ENCODE peak calls at places on chromosomes 12 and 14, in four cellular contexts. X is HCT116, Y is choroid plexus epithelial cell, J is GM06990. T is an unnamed sample.

GRCh38 chr12:6328945-6329692 is 12.8 kb downstream of the TNFRSF1A start:
- DNase-seq in X (no peak), Y (no peak), J (no peak), T (no peak)

GRCh38 chr14:58199726-58200479 is at the start of gene ACTR10:
- DNase-seq in X (peak), Y (peak), J (peak), T (peak)

GRCh38 chr14:27050195-27050594 is 452.4 kb upstream of the NOVA1 start:
- DNase-seq in X (no peak), Y (no peak), J (no peak), T (no peak)

GRCh38 chr14:91286530-91286937 is 42.0 kb upstream of the GPR68 start:
- DNase-seq in X (peak), Y (peak), J (no peak), T (peak)

GRCh38 chr12:42144424-42145196 is at the start of gene GXYLT1:
- DNase-seq in X (peak), Y (peak), J (peak), T (peak)

GRCh38 chr12:13124661-13125505 is 21.4 kb upstream of the GSG1 start:
- DNase-seq in X (no peak), Y (peak), J (no peak), T (no peak)

GRCh38 chr12:42143401-42144173 is 1.1 kb downstream of the GXYLT1 start:
- DNase-seq in X (no peak), Y (peak), J (no peak), T (no peak)

GRCh38 chr12:121400332-121401139 is 618 bp downstream of the RNF34 start:
- DNase-seq in X (peak), Y (peak), J (peak), T (peak)

GRCh38 chr14:100239200-100239839 is 376 bp downstream of the YY1 start:
- DNase-seq in X (no peak), Y (peak), J (peak), T (peak)

GRCh38 chr14:32407170-32407569 is 78.1 kb downstream of the AKAP6 start:
- DNase-seq in X (no peak), Y (peak), J (no peak), T (no peak)

GRCh38 chr14:69044965-69045555 is 66.0 kb upstream of the ACTN1 start:
- DNase-seq in X (no peak), Y (peak), J (no peak), T (no peak)

GRCh38 chr14:103846569-103847438 is 571 bp downstream of the PPP1R13B start:
- DNase-seq in X (no peak), Y (no peak), J (peak), T (peak)

GRCh38 chr14:99892406-99892805 is 99.2 kb downstream of the EML1 start:
- DNase-seq in X (no peak), Y (no peak), J (no peak), T (no peak)

GRCh38 chr12:12823308-12823707 is 10.2 kb downstream of the DDX47 start:
- DNase-seq in X (no peak), Y (peak), J (no peak), T (no peak)

GRCh38 chr14:104870368-104871144 is 5.5 kb downstream of the CEP170B start:
- DNase-seq in X (no peak), Y (no peak), J (peak), T (peak)
- TF ChIP-seq CTCF in X (peak), Y (peak), J (peak), T (peak)

GRCh38 chr12:102484732-102485069 is 4.3 kb upstream of the IGF1 start:
- DNase-seq in X (no peak), Y (no peak), J (no peak), T (no peak)
- TF ChIP-seq CTCF in X (no peak), Y (no peak), J (no peak), T (peak)

GRCh38 chr12:72549184-72549583 is 277.0 kb downstream of the TRHDE start:
- DNase-seq in X (no peak), Y (no peak), J (no peak), T (no peak)

GRCh38 chr12:72546106-72546505 is 273.9 kb downstream of the TRHDE start:
- DNase-seq in X (no peak), Y (peak), J (no peak), T (no peak)

GRCh38 chr12:72543777-72544467 is 271.8 kb downstream of the TRHDE start:
- DNase-seq in X (no peak), Y (no peak), J (no peak), T (no peak)

DNA sequence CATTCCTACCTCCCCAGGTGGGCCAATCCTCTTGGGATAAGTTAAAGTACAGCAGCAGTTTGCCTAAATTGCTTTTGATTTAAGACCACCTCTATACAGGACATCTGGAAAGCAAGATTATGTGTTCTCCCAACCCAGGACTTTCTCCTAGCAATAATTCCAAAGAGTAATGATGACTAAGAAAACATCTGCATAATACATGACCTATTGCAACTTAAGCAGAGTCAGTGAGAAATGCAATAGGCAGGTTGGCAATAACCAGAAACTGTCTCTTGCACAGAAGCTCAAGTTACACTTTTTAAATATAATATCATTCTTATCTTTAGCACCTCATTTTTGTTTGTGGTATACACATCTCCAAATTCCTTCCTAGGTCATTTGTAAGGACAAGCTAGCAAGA is 275.4 kb downstream of the TRHDE start:
- DNase-seq in X (no peak), Y (peak), J (no peak), T (no peak)
- TF ChIP-seq CTCF in X (no peak), Y (no peak), J (no peak), T (no peak)

GRCh38 chr12:113870890-113871289 is 95.2 kb downstream of the RBM19 start:
- DNase-seq in X (no peak), Y (no peak), J (no peak), T (no peak)

GRCh38 chr12:113868365-113868764 is 97.8 kb downstream of the RBM19 start:
- DNase-seq in X (no peak), Y (no peak), J (no peak), T (no peak)

GRCh38 chr12:113866496-113866895 is 99.6 kb downstream of the RBM19 start:
- DNase-seq in X (no peak), Y (no peak), J (no peak), T (no peak)

GRCh38 chr12:113870035-113870434 is 96.1 kb downstream of the RBM19 start:
- DNase-seq in X (no peak), Y (no peak), J (no peak), T (no peak)

GRCh38 chr12:113867258-113867657 is 98.9 kb downstream of the RBM19 start:
- DNase-seq in X (no peak), Y (peak), J (no peak), T (no peak)
- TF ChIP-seq CTCF in X (peak), Y (peak), J (peak), T (no peak)

DNA sequence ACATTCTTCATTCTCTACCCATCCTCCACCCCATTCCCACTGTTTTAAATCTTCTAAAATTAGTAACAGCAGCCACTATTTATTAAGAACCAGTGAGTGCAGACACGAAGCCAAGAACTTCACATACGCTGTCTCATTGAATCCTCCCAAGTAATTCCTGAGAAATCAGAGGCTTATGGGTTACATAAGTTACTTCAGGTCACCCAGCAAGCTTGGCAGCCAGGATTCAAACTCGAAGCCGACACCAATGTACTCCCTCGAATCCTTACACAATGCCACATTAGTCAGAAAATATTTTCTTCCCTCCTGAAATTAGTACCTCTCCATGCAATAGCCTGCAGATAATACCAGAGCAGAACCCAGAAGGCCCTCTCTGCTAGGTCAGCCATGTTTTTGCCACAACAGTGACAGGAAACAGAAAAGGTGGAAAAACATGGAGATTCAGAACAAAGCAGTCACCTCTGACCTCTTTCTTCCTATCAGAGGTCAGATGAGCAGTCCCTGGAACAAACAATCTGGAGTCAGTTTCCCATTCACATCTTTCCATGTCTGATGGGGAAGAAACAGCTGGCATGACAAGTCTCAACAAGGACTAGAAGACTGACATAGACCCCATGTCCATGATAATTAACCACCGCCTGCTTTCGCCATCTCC is 16.4 kb downstream of the NID2 start:
- DNase-seq in X (no peak), Y (peak), J (no peak), T (no peak)
- TF ChIP-seq CTCF in X (no peak), Y (no peak), J (no peak), T (no peak)

GRCh38 chr14:22334627-22335026 is 254.4 kb downstream of the DAD1 start:
- DNase-seq in X (no peak), Y (no peak), J (no peak), T (no peak)

GRCh38 chr14:22332671-22333407 is 256.2 kb downstream of the DAD1 start:
- DNase-seq in X (no peak), Y (no peak), J (no peak), T (no peak)

GRCh38 chr14:22334275-22334577 is 254.8 kb downstream of the DAD1 start:
- DNase-seq in X (no peak), Y (no peak), J (no peak), T (no peak)

GRCh38 chr14:22336031-22336430 is 253.0 kb downstream of the DAD1 start:
- DNase-seq in X (no peak), Y (peak), J (no peak), T (no peak)

DNA sequence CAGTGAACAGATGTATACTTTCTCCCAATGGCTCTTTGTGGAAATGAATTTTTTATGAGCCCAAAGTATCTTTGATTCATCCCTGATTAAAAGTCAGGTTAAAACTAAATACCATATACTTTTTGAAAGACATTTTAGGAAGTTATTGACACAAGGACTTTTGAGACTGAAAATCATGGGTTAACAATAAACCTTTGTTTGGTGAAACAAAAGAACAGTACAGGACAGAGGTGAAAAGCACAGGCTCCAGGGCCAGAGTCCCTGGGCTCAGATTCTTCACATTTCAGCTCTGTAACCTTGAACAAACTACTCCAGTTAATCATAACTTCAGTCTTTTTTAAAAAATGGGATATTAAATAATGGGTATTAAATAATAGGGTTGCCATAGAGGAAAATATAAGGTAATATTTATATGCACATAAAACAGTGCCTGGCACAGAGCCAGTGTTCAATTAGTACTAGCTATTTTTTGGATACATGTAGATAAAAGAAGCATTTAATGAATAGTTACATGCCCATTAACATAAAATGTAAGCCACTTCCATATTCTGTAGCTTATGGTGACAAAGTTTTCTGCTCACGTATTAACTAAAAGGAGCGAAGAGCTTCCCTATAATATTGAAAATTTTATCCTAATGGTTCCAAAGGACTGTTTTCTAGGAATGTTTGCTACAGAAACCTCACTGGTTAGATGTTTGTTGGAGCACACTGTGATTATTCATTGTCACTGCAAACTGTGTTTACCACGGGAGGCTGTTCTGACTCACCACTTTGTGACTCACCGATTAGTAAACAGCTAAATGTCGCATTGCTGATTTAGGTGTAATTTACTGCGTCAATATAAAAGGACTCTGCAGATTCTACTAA is 255.4 kb downstream of the DAD1 start:
- DNase-seq in X (peak), Y (peak), J (no peak), T (no peak)
- TF ChIP-seq CTCF in X (no peak), Y (no peak), J (no peak), T (no peak)

DNA sequence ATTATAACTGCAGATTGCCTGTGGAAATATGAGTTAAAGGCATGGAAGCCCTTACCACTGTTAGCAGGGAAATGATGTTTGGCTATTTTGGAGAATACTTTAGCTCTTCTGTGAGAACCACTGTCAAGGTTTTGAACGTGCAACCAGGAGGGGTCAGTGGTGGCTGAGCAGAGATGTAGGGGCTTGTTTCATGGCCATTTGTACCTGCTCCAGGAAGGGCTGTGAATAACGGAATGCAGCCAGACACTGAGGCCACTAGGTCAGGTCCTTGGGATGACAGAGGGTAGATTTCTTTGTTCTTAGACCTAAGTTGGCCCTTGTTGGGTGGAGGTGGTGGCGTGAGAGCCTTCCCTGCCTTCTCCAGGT is 8.3 kb downstream of the TRAF3 start:
- DNase-seq in X (no peak), Y (no peak), J (no peak), T (no peak)
- TF ChIP-seq CTCF in X (peak), Y (peak), J (peak), T (no peak)

GRCh38 chr14:87205811-87206210 is 787.2 kb downstream of the GALC start:
- DNase-seq in X (no peak), Y (no peak), J (no peak), T (no peak)
- TF ChIP-seq CTCF in X (no peak), Y (no peak), J (no peak), T (no peak)

DNA sequence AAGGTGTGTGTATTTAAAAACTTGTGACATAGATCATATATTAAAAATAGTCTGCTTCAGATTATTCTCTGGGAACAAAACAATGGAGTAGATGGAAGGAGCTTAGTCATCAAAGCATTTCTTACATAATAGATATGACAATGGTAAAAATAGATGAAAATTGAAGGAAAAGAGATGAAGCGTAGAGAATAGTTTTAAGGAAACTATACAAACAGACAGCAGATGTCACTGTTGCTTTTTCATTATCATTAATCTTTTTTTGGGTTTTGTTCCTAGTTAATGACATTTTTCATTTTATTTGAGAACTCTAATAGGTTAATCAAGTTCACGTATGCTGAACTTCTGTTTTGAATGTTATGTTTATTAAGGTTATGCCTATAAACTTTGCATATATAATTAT is 149.2 kb upstream of the FBXO33 start:
- DNase-seq in X (no peak), Y (peak), J (no peak), T (no peak)
- TF ChIP-seq CTCF in X (peak), Y (peak), J (no peak), T (peak)

T was measured in activated CD8-positive, alpha-beta T cell treated with anti-CD3 and anti-CD28 coated beads for 36 hours.